ENCODE peak calls at places on chromosome 1, in five cellular contexts. One of them, this sample, is unnamed. For H3K9me3 and H3K27me3, the result is how much of the 10 kb centered on the place peaks cover.

GRCh38 chr1:29465755-29466154 is 229.4 kb downstream of the PTPRU start:
- DNase-seq in CD8-positive, alpha-beta memory T cell: no peak
- DNase-seq in DND-41: peak
- DNase-seq in AG04450: peak
- DNase-seq in GM23248: peak
- DNase-seq in this sample: no peak

GRCh38 chr1:36497207-36497606 is 14.5 kb upstream of the CSF3R start:
- DNase-seq in DND-41: no peak
- DNase-seq in AG04450: no peak
- DNase-seq in GM23248: no peak
- DNase-seq in CD8-positive, alpha-beta memory T cell: no peak
- DNase-seq in this sample: no peak

GRCh38 chr1:219573158-219573557 is 39.7 kb downstream of the ZC3H11B start:
- DNase-seq in AG04450: no peak
- DNase-seq in CD8-positive, alpha-beta memory T cell: no peak
- DNase-seq in GM23248: no peak
- DNase-seq in DND-41: no peak
- DNase-seq in this sample: no peak

GRCh38 chr1:224188286-224188685 is 5.2 kb downstream of the DEGS1 start:
- DNase-seq in CD8-positive, alpha-beta memory T cell: no peak
- DNase-seq in DND-41: no peak
- DNase-seq in GM23248: no peak
- DNase-seq in AG04450: no peak
- DNase-seq in this sample: no peak

GRCh38 chr1:169484107-169484506 is 1.6 kb downstream of the SLC19A2 start:
- DNase-seq in CD8-positive, alpha-beta memory T cell: no peak
- DNase-seq in DND-41: no peak
- DNase-seq in GM23248: peak
- DNase-seq in AG04450: no peak
- DNase-seq in this sample: no peak

GRCh38 chr1:52554267-52554640 is 1.4 kb upstream of the TUT4 start:
- DNase-seq in AG04450: no peak
- DNase-seq in CD8-positive, alpha-beta memory T cell: no peak
- DNase-seq in GM23248: peak
- DNase-seq in DND-41: no peak
- DNase-seq in this sample: no peak

GRCh38 chr1:26784023-26784871 is 3.5 kb upstream of the PIGV start:
- DNase-seq in CD8-positive, alpha-beta memory T cell: no peak
- DNase-seq in AG04450: peak
- DNase-seq in DND-41: no peak
- DNase-seq in GM23248: peak
- DNase-seq in this sample: peak

GRCh38 chr1:18861082-18861481 is 1.6 kb upstream of the TAS1R2 start:
- DNase-seq in GM23248: no peak
- DNase-seq in AG04450: no peak
- DNase-seq in DND-41: no peak
- DNase-seq in CD8-positive, alpha-beta memory T cell: no peak
- DNase-seq in this sample: no peak

GRCh38 chr1:148362141-148362929 is 120.8 kb downstream of the PPIAL4G start:
- DNase-seq in GM23248: peak
- DNase-seq in CD8-positive, alpha-beta memory T cell: peak
- DNase-seq in DND-41: no peak
- DNase-seq in AG04450: no peak
- DNase-seq in this sample: peak

GRCh38 chr1:210003501-210003900 is 65.5 kb downstream of the SYT14 start:
- DNase-seq in CD8-positive, alpha-beta memory T cell: no peak
- DNase-seq in DND-41: no peak
- DNase-seq in AG04450: no peak
- DNase-seq in GM23248: peak
- DNase-seq in this sample: no peak

GRCh38 chr1:230822092-230822581 is 46.2 kb downstream of the C1orf198 start:
- DNase-seq in CD8-positive, alpha-beta memory T cell: no peak
- DNase-seq in AG04450: no peak
- DNase-seq in DND-41: no peak
- DNase-seq in GM23248: peak
- DNase-seq in this sample: no peak

GRCh38 chr1:9065213-9065751 is 4.2 kb downstream of the SLC2A5 start:
- DNase-seq in DND-41: no peak
- DNase-seq in GM23248: no peak
- DNase-seq in CD8-positive, alpha-beta memory T cell: no peak
- DNase-seq in AG04450: no peak
- DNase-seq in this sample: no peak

GRCh38 chr1:15151377-15151806 is 2.2 kb upstream of the TMEM51 start:
- DNase-seq in AG04450: no peak
- DNase-seq in CD8-positive, alpha-beta memory T cell: no peak
- DNase-seq in DND-41: no peak
- DNase-seq in GM23248: no peak
- DNase-seq in this sample: no peak

GRCh38 chr1:184299076-184299790 is 87.6 kb upstream of the C1orf21 start:
- DNase-seq in GM23248: peak
- DNase-seq in AG04450: peak
- DNase-seq in CD8-positive, alpha-beta memory T cell: no peak
- DNase-seq in DND-41: no peak
- DNase-seq in this sample: peak

GRCh38 chr1:239675735-239676134 is 289.4 kb downstream of the CHRM3 start:
- DNase-seq in AG04450: no peak
- DNase-seq in CD8-positive, alpha-beta memory T cell: no peak
- DNase-seq in DND-41: no peak
- DNase-seq in GM23248: no peak
- DNase-seq in this sample: no peak

GRCh38 chr1:179476484-179476883 is 99.3 kb downstream of the NPHS2 start:
- DNase-seq in DND-41: no peak
- DNase-seq in CD8-positive, alpha-beta memory T cell: no peak
- DNase-seq in AG04450: no peak
- DNase-seq in GM23248: no peak
- DNase-seq in this sample: no peak
- H3K9me3 ChIP-seq in DND-41: under half
- H3K9me3 ChIP-seq in CD8-positive, alpha-beta memory T cell: under half
- H3K9me3 ChIP-seq in AG04450: under half
- H3K9me3 ChIP-seq in GM23248: under half
- H3K9me3 ChIP-seq in this sample: under half

GRCh38 chr1:218344814-218345672 is at the start of gene TGFB2:
- DNase-seq in AG04450: no peak
- DNase-seq in DND-41: no peak
- DNase-seq in CD8-positive, alpha-beta memory T cell: no peak
- DNase-seq in GM23248: peak
- DNase-seq in this sample: no peak

GRCh38 chr1:218345673-218346390 is 696 bp downstream of the TGFB2 start:
- DNase-seq in GM23248: peak
- DNase-seq in CD8-positive, alpha-beta memory T cell: peak
- DNase-seq in AG04450: no peak
- DNase-seq in DND-41: no peak
- DNase-seq in this sample: peak

GRCh38 chr1:218347316-218347712 is 2.2 kb downstream of the TGFB2 start:
- DNase-seq in CD8-positive, alpha-beta memory T cell: no peak
- DNase-seq in GM23248: peak
- DNase-seq in DND-41: no peak
- DNase-seq in AG04450: no peak
- DNase-seq in this sample: no peak

GRCh38 chr1:218347713-218348627 is 2.8 kb downstream of the TGFB2 start:
- DNase-seq in AG04450: no peak
- DNase-seq in CD8-positive, alpha-beta memory T cell: no peak
- DNase-seq in GM23248: peak
- DNase-seq in DND-41: no peak
- DNase-seq in this sample: no peak

DNA sequence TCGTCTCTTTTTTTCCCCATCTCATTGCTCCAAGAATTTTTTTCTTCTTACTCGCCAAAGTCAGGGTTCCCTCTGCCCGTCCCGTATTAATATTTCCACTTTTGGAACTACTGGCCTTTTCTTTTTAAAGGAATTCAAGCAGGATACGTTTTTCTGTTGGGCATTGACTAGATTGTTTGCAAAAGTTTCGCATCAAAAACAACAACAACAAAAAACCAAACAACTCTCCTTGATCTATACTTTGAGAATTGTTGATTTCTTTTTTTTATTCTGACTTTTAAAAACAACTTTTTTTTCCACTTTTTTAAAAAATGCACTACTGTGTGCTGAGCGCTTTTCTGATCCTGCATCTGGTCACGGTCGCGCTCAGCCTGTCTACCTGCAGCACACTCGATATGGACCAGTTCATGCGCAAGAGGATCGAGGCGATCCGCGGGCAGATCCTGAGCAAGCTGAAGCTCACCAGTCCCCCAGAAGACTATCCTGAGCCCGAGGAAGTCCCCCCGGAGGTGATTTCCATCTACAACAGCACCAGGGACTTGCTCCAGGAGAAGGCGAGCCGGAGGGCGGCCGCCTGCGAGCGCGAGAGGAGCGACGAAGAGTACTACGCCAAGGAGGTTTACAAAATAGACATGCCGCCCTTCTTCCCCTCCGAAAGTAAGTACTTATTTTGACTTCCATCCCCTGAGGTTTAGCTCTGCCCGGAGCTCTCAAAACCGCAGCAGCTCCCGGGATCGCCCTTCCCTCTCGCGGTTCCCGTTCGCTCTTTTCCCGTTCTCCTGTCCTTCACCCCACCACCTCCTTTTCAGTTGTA is 1.5 kb downstream of the TGFB2 start:
- DNase-seq in AG04450: no peak
- DNase-seq in DND-41: no peak
- DNase-seq in GM23248: peak
- DNase-seq in CD8-positive, alpha-beta memory T cell: no peak
- DNase-seq in this sample: peak
- H3K27me3 ChIP-seq in AG04450: under half
- H3K27me3 ChIP-seq in DND-41: under half
- H3K27me3 ChIP-seq in GM23248: under half
- H3K27me3 ChIP-seq in CD8-positive, alpha-beta memory T cell: under half
- H3K27me3 ChIP-seq in this sample: under half

GRCh38 chr1:45009296-45009865 is 1.7 kb downstream of the HECTD3 start:
- DNase-seq in CD8-positive, alpha-beta memory T cell: no peak
- DNase-seq in AG04450: no peak
- DNase-seq in DND-41: no peak
- DNase-seq in GM23248: no peak
- DNase-seq in this sample: no peak
- H3K4me3 ChIP-seq in CD8-positive, alpha-beta memory T cell: peak
- H3K4me3 ChIP-seq in AG04450: peak
- H3K4me3 ChIP-seq in DND-41: peak
- H3K4me3 ChIP-seq in GM23248: no peak
- H3K4me3 ChIP-seq in this sample: no peak

GRCh38 chr1:2981388-2981787 is 39.9 kb upstream of the ACTRT2 start:
- DNase-seq in CD8-positive, alpha-beta memory T cell: no peak
- DNase-seq in GM23248: no peak
- DNase-seq in DND-41: no peak
- DNase-seq in AG04450: no peak
- DNase-seq in this sample: no peak
- H3K9me3 ChIP-seq in CD8-positive, alpha-beta memory T cell: under half
- H3K9me3 ChIP-seq in GM23248: under half
- H3K9me3 ChIP-seq in DND-41: under half
- H3K9me3 ChIP-seq in AG04450: half or more
- H3K9me3 ChIP-seq in this sample: under half

DNA sequence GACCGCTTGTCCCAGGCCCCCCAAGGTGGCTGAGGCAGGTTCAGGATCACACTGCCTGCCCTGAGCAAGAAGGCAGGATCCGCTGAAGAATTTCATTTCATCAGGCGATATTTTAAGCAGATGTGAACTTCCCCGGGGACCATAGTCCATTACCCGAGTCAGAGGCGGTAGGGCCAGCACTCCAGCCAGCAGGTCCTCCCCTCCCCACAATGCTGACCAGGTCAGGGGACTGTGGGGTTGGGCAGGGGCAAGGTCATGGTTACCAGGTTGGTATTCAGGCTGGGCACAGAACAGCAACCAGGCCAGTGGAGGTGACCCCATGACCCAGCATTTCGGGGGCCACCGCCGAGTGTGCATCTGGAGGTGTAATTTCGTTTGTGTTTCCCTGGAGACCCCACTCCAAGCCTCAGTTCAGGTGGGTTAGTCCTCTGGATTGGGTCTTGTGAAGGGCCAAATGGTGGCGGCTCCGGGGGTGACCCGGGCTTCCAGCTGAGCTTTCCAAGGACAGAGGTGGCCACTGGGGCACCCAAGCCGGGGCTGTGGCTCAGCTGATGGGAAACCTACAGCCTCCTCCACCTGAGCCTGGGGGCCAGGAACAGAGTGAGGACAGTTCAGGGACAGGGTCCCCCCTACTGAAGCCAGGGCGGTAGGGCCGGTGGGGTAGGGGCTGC is 2.6 kb downstream of the PRDM16 start:
- DNase-seq in CD8-positive, alpha-beta memory T cell: no peak
- DNase-seq in AG04450: no peak
- DNase-seq in GM23248: no peak
- DNase-seq in DND-41: no peak
- DNase-seq in this sample: no peak
- H3K27me3 ChIP-seq in CD8-positive, alpha-beta memory T cell: under half
- H3K27me3 ChIP-seq in AG04450: half or more
- H3K27me3 ChIP-seq in GM23248: half or more
- H3K27me3 ChIP-seq in DND-41: under half
- H3K27me3 ChIP-seq in this sample: under half